ENCODE peak calls at places on chromosomes 4 and X, in six cellular contexts. L is lower lobe of right lung; X is tibial artery; Z is breast epithelium; J is CD8-positive, alpha-beta T cell; A is spleen. S is an unnamed sample.

GRCh38 chr4:134160211-134160610 is 41.4 kb downstream of the PABPC4L start:
- DNase-seq in Z (no peak), A (no peak), L (no peak), X (no peak), J (no peak), S (no peak)

GRCh38 chrX:12383196-12383595 is 244.9 kb downstream of the FRMPD4 start:
- DNase-seq in J (no peak), X (no peak), A (no peak), Z (no peak), L (no peak), S (no peak)

GRCh38 chr4:101279377-101279871 is 67.9 kb downstream of the PPP3CA start:
- DNase-seq in J (no peak), A (no peak), X (no peak), L (no peak), Z (no peak), S (no peak)

GRCh38 chrX:150854856-150855255 is 43.6 kb downstream of the CD99L2 start:
- DNase-seq in Z (no peak), L (no peak), J (no peak), A (no peak), X (no peak), S (no peak)

GRCh38 chr4:6608758-6609414 is 31.6 kb upstream of the MRFAP1 start:
- DNase-seq in L (no peak), Z (no peak), J (no peak), X (no peak), A (no peak), S (no peak)

GRCh38 chr4:101284546-101284945 is 62.8 kb downstream of the PPP3CA start:
- DNase-seq in Z (no peak), A (no peak), J (no peak), X (no peak), L (no peak), S (no peak)

GRCh38 chr4:3240936-3241522 is 7.9 kb upstream of the MSANTD1 start:
- DNase-seq in J (no peak), X (no peak), L (no peak), Z (no peak), A (no peak), S (no peak)

GRCh38 chr4:21819086-21819485 is 129.5 kb downstream of the KCNIP4 start:
- DNase-seq in L (no peak), J (no peak), X (no peak), Z (no peak), A (no peak), S (no peak)

GRCh38 chr4:1992468-1993168 is 16.2 kb downstream of the NELFA start:
- DNase-seq in Z (peak), X (no peak), A (peak), L (no peak), J (no peak), S (no peak)

GRCh38 chrX:155745792-155746191 is 133.0 kb upstream of the TMLHE start:
- DNase-seq in J (no peak), Z (no peak), L (no peak), X (no peak), A (no peak), S (no peak)

GRCh38 chr4:7351014-7351413 is 83.7 kb downstream of the PSAPL1 start:
- DNase-seq in L (peak), A (no peak), J (no peak), X (no peak), Z (no peak), S (peak)

GRCh38 chr4:129344058-129344457 is 248.1 kb downstream of the C4orf33 start:
- DNase-seq in X (no peak), Z (no peak), L (no peak), A (no peak), J (no peak), S (no peak)

GRCh38 chr4:79141530-79141929 is 184.3 kb downstream of the NAA11 start:
- DNase-seq in A (no peak), J (no peak), L (no peak), X (no peak), Z (no peak), S (no peak)

GRCh38 chrX:48896611-48897011 is 957 bp downstream of the TIMM17B start:
- DNase-seq in Z (no peak), J (no peak), A (peak), L (no peak), X (no peak), S (no peak)

GRCh38 chr4:36269116-36269515 is 12.3 kb upstream of the DTHD1 start:
- DNase-seq in L (no peak), Z (no peak), A (no peak), J (peak), X (no peak), S (no peak)

GRCh38 chrX:72120798-72121197 is 10.9 kb downstream of the RTL5 start:
- DNase-seq in A (no peak), L (no peak), Z (no peak), J (no peak), X (no peak), S (no peak)

GRCh38 chrX:153400146-153401132 is 711 bp downstream of the PNMA6E start:
- DNase-seq in A (peak), Z (no peak), L (peak), X (no peak), J (peak), S (no peak)

GRCh38 chr4:55444822-55445221 is 49.1 kb downstream of the TMEM165 start:
- DNase-seq in Z (no peak), L (no peak), J (no peak), A (no peak), X (no peak), S (no peak)

GRCh38 chr4:105709081-105709450 is 482 bp downstream of the GSTCD start:
- DNase-seq in Z (no peak), A (no peak), L (no peak), J (no peak), X (no peak), S (no peak)

GRCh38 chr4:148515248-148515647 is 73.0 kb upstream of the NR3C2 start:
- DNase-seq in L (no peak), J (no peak), X (no peak), Z (no peak), A (no peak), S (no peak)

GRCh38 chrX:148498067-148498466 is 2.4 kb upstream of the AFF2 start:
- DNase-seq in J (no peak), X (no peak), A (peak), Z (no peak), L (no peak), S (no peak)

GRCh38 chrX:16892504-16893362 is 22.6 kb upstream of the RBBP7 start:
- DNase-seq in Z (peak), L (peak), X (peak), J (peak), A (peak), S (peak)

GRCh38 chrX:119067023-119067739 is 5.6 kb upstream of the CT47C1 start:
- DNase-seq in L (peak), Z (peak), A (no peak), J (peak), X (peak), S (peak)

GRCh38 chr4:39466747-39467146 is 7.9 kb downstream of the LIAS start:
- DNase-seq in J (no peak), Z (no peak), X (no peak), L (no peak), A (no peak), S (no peak)

GRCh38 chr4:116839826-116840225 is 245.6 kb downstream of the TRAM1L1 start:
- DNase-seq in A (no peak), L (no peak), Z (no peak), J (no peak), X (no peak), S (no peak)

GRCh38 chr4:76896731-76897521 is 1.0 kb downstream of the SOWAHB start:
- DNase-seq in A (no peak), X (no peak), L (peak), J (peak), Z (peak), S (no peak)

GRCh38 chrX:124736553-124737240 is 390.3 kb downstream of the SH2D1A start:
- DNase-seq in Z (no peak), A (peak), L (no peak), J (peak), X (no peak), S (no peak)

GRCh38 chr4:67483868-67484602 is 61.3 kb downstream of the CENPC start:
- DNase-seq in A (no peak), J (no peak), Z (no peak), L (no peak), X (no peak), S (no peak)

GRCh38 chr4:77600521-77601451 is 4.8 kb upstream of the CXCL13 start:
- DNase-seq in L (no peak), A (no peak), X (no peak), J (no peak), Z (peak), S (no peak)

GRCh38 chr4:104524591-104524990 is 29.9 kb upstream of the CXXC4 start:
- DNase-seq in J (no peak), X (no peak), A (no peak), Z (no peak), L (no peak), S (no peak)

GRCh38 chr4:128635939-128636551 is 173.5 kb upstream of the JADE1 start:
- DNase-seq in Z (no peak), J (no peak), L (no peak), A (no peak), X (no peak), S (no peak)

GRCh38 chr4:2186133-2186864 is 55.6 kb downstream of the HAUS3 start:
- DNase-seq in L (no peak), A (no peak), Z (no peak), J (no peak), X (no peak), S (no peak)

GRCh38 chr4:53656421-53656981 is 65.2 kb upstream of the LNX1 start:
- DNase-seq in X (no peak), L (no peak), Z (no peak), A (no peak), J (no peak), S (no peak)

GRCh38 chr4:110702326-110702725 is 79.4 kb upstream of the PITX2 start:
- DNase-seq in L (no peak), A (no peak), Z (no peak), X (no peak), J (no peak), S (no peak)

GRCh38 chr4:110704748-110705439 is 82.0 kb upstream of the PITX2 start:
- DNase-seq in J (no peak), A (no peak), X (no peak), L (no peak), Z (no peak), S (no peak)

GRCh38 chr4:110705440-110705782 is 82.5 kb upstream of the PITX2 start:
- DNase-seq in X (no peak), Z (no peak), L (no peak), J (no peak), A (no peak), S (no peak)
- H3K27ac ChIP-seq in X (no peak), Z (no peak), L (no peak), J (no peak), A (peak), S (no peak)

DNA sequence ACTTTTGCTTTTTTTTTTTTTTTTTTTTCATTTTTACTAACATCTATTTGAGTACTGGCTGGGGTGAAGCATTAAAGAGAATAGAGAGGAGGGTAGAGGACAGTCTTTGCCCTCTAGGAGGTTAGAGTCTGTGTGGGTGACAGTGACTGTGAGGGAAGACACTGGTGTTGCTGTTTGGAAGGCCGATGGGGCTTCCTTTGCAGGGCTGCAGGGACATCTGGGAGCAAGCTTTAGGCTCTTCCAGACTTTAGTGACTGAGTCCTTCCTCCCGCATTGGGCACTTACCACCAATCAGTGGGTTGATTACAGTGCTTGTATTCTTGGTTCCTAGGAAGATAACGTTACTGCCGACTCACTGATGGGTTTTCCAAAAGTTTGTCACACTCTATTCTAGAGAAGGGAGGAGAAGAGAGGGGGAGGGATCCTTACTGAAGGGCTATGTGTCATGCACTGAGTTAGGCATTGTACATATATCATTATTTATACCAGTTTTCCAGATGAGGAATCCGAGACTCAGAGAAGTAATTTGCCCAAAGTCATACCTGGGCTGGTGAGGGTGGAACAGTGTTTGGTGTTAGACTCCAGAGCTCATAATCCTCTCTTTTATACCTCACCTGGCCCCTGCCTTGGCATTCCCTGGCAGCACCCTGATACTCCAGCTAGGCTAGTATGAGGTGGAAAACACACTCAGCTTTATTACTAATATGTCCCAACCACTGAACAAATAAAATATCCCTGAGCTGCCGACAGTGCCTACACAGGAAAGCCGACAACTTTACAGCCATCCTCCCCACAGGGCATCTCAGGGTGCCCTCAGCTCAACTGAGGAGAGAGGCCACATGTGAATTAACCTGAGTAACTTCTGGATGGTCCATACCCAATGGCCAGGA is 3.8 kb downstream of the CHST7 start:
- DNase-seq in A (no peak), L (no peak), Z (no peak), X (no peak), J (no peak), S (no peak)
- H3K27ac ChIP-seq in A (peak), L (no peak), Z (no peak), X (no peak), J (no peak), S (no peak)

GRCh38 chr4:48804584-48805301 is 24.7 kb upstream of the FRYL start:
- DNase-seq in X (peak), J (no peak), A (no peak), Z (no peak), L (no peak), S (no peak)
- H3K27ac ChIP-seq in X (peak), J (no peak), A (peak), Z (no peak), L (no peak), S (no peak)

GRCh38 chr4:109915385-109916002 is 2.8 kb downstream of the EGF start:
- DNase-seq in X (no peak), J (no peak), A (no peak), Z (no peak), L (no peak), S (no peak)
- H3K27ac ChIP-seq in X (no peak), J (no peak), A (no peak), Z (peak), L (no peak), S (no peak)